ENCODE peak calls at places on chromosomes 12 and 14, in seven cellular contexts. O, G, S, L, Z, H and P are unnamed samples.

GRCh38 chr14:22084393-22085281 is 411.0 kb upstream of the OR4E1 start:
- DNase-seq in O (peak), G (peak), S (peak), L (peak), Z (peak), H (no peak), P (peak)

GRCh38 chr12:21627924-21628323 is 23.3 kb upstream of the GYS2 start:
- DNase-seq in O (no peak), G (no peak), S (no peak), L (no peak), Z (no peak), H (no peak), P (no peak)

GRCh38 chr14:77883479-77884238 is 83.8 kb downstream of the ADCK1 start:
- DNase-seq in O (no peak), G (no peak), S (no peak), L (no peak), Z (no peak), H (no peak), P (no peak)

GRCh38 chr14:76759589-76759988 is 1.7 kb upstream of the VASH1 start:
- DNase-seq in O (peak), G (no peak), S (no peak), L (no peak), Z (no peak), H (no peak), P (no peak)

GRCh38 chr12:51752490-51752889 is 96.0 kb downstream of the FIGNL2 start:
- DNase-seq in O (no peak), G (no peak), S (peak), L (no peak), Z (no peak), H (no peak), P (no peak)

GRCh38 chr14:86533834-86534233 is 1003.9 kb downstream of the FLRT2 start:
- DNase-seq in O (no peak), G (no peak), S (no peak), L (no peak), Z (no peak), H (no peak), P (no peak)

GRCh38 chr14:100849432-100849831 is 23.5 kb downstream of the MEG3 start:
- DNase-seq in O (no peak), G (no peak), S (no peak), L (no peak), Z (no peak), H (no peak), P (no peak)

GRCh38 chr14:64158608-64159007 is 135.6 kb downstream of the ESR2 start:
- DNase-seq in O (no peak), G (no peak), S (no peak), L (no peak), Z (no peak), H (no peak), P (no peak)

GRCh38 chr12:125038976-125039625 is 26.1 kb upstream of the AACS start:
- DNase-seq in O (no peak), G (no peak), S (no peak), L (no peak), Z (no peak), H (no peak), P (no peak)

GRCh38 chr12:113866496-113866895 is 99.6 kb downstream of the RBM19 start:
- DNase-seq in O (no peak), G (no peak), S (no peak), L (no peak), Z (no peak), H (no peak), P (no peak)

GRCh38 chr14:58663494-58664111 is 25.8 kb downstream of the DACT1 start:
- DNase-seq in O (peak), G (no peak), S (no peak), L (no peak), Z (no peak), H (peak), P (no peak)

GRCh38 chr12:46677749-46678148 is 148.0 kb downstream of the SLC38A4 start:
- DNase-seq in O (peak), G (no peak), S (no peak), L (no peak), Z (peak), H (no peak), P (peak)

GRCh38 chr12:49552425-49552824 is 13.6 kb downstream of the KCNH3 start:
- DNase-seq in O (peak), G (no peak), S (no peak), L (no peak), Z (no peak), H (no peak), P (peak)

GRCh38 chr14:104895786-104896642 is 28.7 kb upstream of the PLD4 start:
- DNase-seq in O (peak), G (no peak), S (no peak), L (no peak), Z (no peak), H (no peak), P (no peak)

GRCh38 chr14:61280526-61281185 is 482 bp downstream of the TMEM30B start:
- DNase-seq in O (peak), G (no peak), S (no peak), L (no peak), Z (no peak), H (no peak), P (peak)

GRCh38 chr12:19316420-19316819 is 122.9 kb upstream of the AEBP2 start:
- DNase-seq in O (no peak), G (no peak), S (no peak), L (no peak), Z (no peak), H (no peak), P (no peak)

GRCh38 chr12:68630050-68630449 is 19.4 kb downstream of the RAP1B start:
- DNase-seq in O (no peak), G (no peak), S (no peak), L (no peak), Z (no peak), H (no peak), P (no peak)

GRCh38 chr12:46702581-46703344 is 123.0 kb downstream of the SLC38A4 start:
- DNase-seq in O (no peak), G (no peak), S (no peak), L (no peak), Z (no peak), H (no peak), P (no peak)

GRCh38 chr12:102687523-102687922 is 207.2 kb upstream of the IGF1 start:
- DNase-seq in O (no peak), G (no peak), S (no peak), L (no peak), Z (no peak), H (no peak), P (no peak)

GRCh38 chr12:54304187-54304810 is 3.5 kb upstream of the NFE2 start:
- DNase-seq in O (no peak), G (no peak), S (peak), L (no peak), Z (peak), H (no peak), P (no peak)

GRCh38 chr14:104979758-104980591 is 1.8 kb upstream of the AHNAK2 start:
- DNase-seq in O (peak), G (no peak), S (no peak), L (no peak), Z (no peak), H (no peak), P (peak)

GRCh38 chr12:116881325-116881866 is at the start of gene HRK:
- DNase-seq in O (no peak), G (no peak), S (peak), L (no peak), Z (no peak), H (no peak), P (peak)
- TF ChIP-seq JUND in O (no peak), G (no peak), S (no peak), L (no peak), Z (no peak), H (no peak), P (no peak)

DNA sequence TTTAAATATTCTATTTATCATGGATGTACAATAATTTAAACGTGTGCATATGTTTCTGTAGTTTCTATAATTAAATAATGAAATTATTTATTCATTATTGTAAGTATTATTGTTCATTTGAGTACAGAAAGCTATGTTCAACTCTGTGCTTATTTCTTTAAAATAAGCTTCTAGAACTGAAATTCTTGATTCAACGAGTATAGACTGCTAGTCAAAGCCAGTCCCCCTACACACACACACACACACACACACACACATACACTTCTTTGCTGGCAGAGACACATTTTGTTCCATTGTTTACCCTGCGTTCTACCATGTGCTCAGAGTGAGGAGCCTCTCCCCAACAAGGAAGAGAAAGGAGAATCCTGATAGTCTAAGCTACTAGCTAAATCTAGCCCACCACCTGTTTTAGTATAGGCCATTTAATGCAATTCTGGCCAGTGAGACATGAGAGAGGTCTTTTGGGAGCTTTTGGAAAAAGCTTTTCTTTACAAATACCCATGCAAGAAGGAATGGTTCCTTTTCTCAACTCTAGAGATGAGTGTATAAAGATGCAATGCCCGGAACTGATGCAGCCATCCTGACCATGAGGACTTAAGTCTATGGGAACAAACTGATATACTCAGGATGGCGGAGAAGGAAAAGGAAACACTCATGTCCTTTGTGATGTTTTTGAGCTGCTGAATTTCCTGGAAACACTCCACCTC is 161.4 kb downstream of the NDUFA12 start:
- DNase-seq in O (no peak), G (no peak), S (no peak), L (no peak), Z (no peak), H (no peak), P (no peak)
- TF ChIP-seq JUND in O (no peak), G (no peak), S (no peak), L (no peak), Z (no peak), H (no peak), P (no peak)

GRCh38 chr14:53924754-53925153 is 31.9 kb downstream of the BMP4 start:
- DNase-seq in O (no peak), G (no peak), S (no peak), L (peak), Z (peak), H (no peak), P (peak)
- TF ChIP-seq JUND in O (no peak), G (no peak), S (no peak), L (no peak), Z (no peak), H (no peak), P (no peak)

GRCh38 chr12:116123511-116124258 is 153.8 kb downstream of the MED13L start:
- DNase-seq in O (peak), G (no peak), S (peak), L (no peak), Z (no peak), H (no peak), P (no peak)

GRCh38 chr12:116125084-116125483 is 152.4 kb downstream of the MED13L start:
- DNase-seq in O (no peak), G (no peak), S (no peak), L (no peak), Z (no peak), H (no peak), P (no peak)

GRCh38 chr12:116126610-116127009 is 150.9 kb downstream of the MED13L start:
- DNase-seq in O (no peak), G (no peak), S (no peak), L (no peak), Z (no peak), H (no peak), P (no peak)

GRCh38 chr12:116127858-116128257 is 149.6 kb downstream of the MED13L start:
- DNase-seq in O (no peak), G (no peak), S (no peak), L (no peak), Z (no peak), H (no peak), P (no peak)

GRCh38 chr12:116125981-116126566 is 151.4 kb downstream of the MED13L start:
- DNase-seq in O (no peak), G (no peak), S (no peak), L (no peak), Z (no peak), H (no peak), P (peak)
- TF ChIP-seq JUND in O (no peak), G (no peak), S (no peak), L (no peak), Z (no peak), H (no peak), P (no peak)

GRCh38 chr14:72921396-72921795 is 4.9 kb upstream of the DCAF4 start:
- DNase-seq in O (no peak), G (no peak), S (no peak), L (no peak), Z (no peak), H (no peak), P (no peak)

GRCh38 chr14:72925171-72925759 is 999 bp upstream of the DCAF4 start:
- DNase-seq in O (no peak), G (no peak), S (peak), L (no peak), Z (peak), H (no peak), P (no peak)

GRCh38 chr14:72925815-72926291 is 411 bp upstream of the DCAF4 start:
- DNase-seq in O (no peak), G (no peak), S (peak), L (no peak), Z (no peak), H (no peak), P (no peak)

GRCh38 chr14:72926292-72927028 is at the start of gene DCAF4:
- DNase-seq in O (peak), G (peak), S (peak), L (peak), Z (peak), H (peak), P (peak)

DNA sequence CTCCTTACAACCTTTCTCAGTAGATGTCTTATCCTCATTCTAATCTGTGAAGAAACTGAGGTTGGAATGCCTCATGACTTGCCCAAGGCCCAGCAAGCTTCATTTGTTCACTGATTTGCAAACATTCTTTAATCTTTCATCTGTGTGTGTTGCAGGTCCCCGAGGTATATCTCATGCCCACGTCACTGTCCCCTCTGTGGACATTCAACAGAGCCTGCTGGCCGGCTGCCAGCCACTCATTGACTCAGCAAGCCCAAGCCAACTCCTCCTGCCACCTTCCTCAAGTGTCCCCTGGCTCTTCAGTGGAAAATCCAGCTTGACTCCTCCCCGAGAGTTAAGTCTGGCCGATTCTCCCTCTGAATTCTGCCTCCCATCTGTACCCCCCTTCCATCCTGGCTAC is 1.9 kb upstream of the DCAF4 start:
- DNase-seq in O (peak), G (no peak), S (no peak), L (no peak), Z (peak), H (no peak), P (peak)
- TF ChIP-seq JUND in O (no peak), G (no peak), S (peak), L (no peak), Z (no peak), H (no peak), P (no peak)

GRCh38 chr14:23153891-23154796 is 29.3 kb downstream of the SLC7A8 start:
- DNase-seq in O (peak), G (no peak), S (peak), L (peak), Z (no peak), H (no peak), P (peak)
- TF ChIP-seq JUND in O (no peak), G (no peak), S (no peak), L (no peak), Z (no peak), H (no peak), P (no peak)

GRCh38 chr14:75446447-75446846 is 18.6 kb downstream of the JDP2 start:
- DNase-seq in O (no peak), G (no peak), S (no peak), L (no peak), Z (no peak), H (no peak), P (no peak)
- TF ChIP-seq JUND in O (no peak), G (no peak), S (no peak), L (no peak), Z (no peak), H (no peak), P (no peak)

GRCh38 chr14:102590667-102591099 is 1.8 kb upstream of the RCOR1 start:
- DNase-seq in O (peak), G (no peak), S (peak), L (peak), Z (peak), H (no peak), P (no peak)
- TF ChIP-seq JUND in O (no peak), G (no peak), S (no peak), L (peak), Z (no peak), H (no peak), P (no peak)

GRCh38 chr12:116876151-116876869 is 4.9 kb downstream of the HRK start:
- DNase-seq in O (peak), G (no peak), S (no peak), L (no peak), Z (no peak), H (no peak), P (no peak)
- TF ChIP-seq JUND in O (no peak), G (no peak), S (no peak), L (no peak), Z (no peak), H (no peak), P (no peak)